ENCODE peak calls at places on chromosomes 1 and 21, in six cellular contexts. T is WTC11, Z is K562, E is H1, D is HepG2, J is GM12878. M is an unnamed sample.
A peak's percentile ranks its signal among the peaks of the same experiment; 100 is the strongest.

GRCh38 chr1:5743435-5744095 is 248.7 kb downstream of the NPHP4 start:
- DNase-seq in J (no peak), E (peak; percentile 33), Z (no peak), D (no peak), T (no peak), M (no peak)

GRCh38 chr1:34163792-34164509 is 1.1 kb downstream of the CSMD2 start:
- DNase-seq in T (peak; percentile 55), D (no peak), J (no peak), E (peak; percentile 68), Z (no peak), M (peak; percentile 72)

GRCh38 chr1:9009438-9010366 is 16.5 kb downstream of the SLC2A7 start:
- DNase-seq in E (peak; percentile 93), T (peak; percentile 83), D (no peak), J (no peak), Z (peak; percentile 47), M (peak; percentile 83)

GRCh38 chr1:59458884-59459283 is 162.0 kb downstream of the FGGY start:
- DNase-seq in E (no peak), Z (no peak), J (no peak), D (no peak), T (no peak), M (no peak)

GRCh38 chr1:240768979-240769378 is 157.0 kb upstream of the GREM2 start:
- DNase-seq in Z (no peak), T (no peak), J (no peak), D (no peak), E (no peak), M (peak; percentile 7)

GRCh38 chr1:36486436-36487335 is 4.0 kb upstream of the CSF3R start:
- DNase-seq in Z (peak; percentile 48), E (no peak), D (peak; percentile 98), T (no peak), J (no peak), M (no peak)

GRCh38 chr1:35936828-35937227 is 5.9 kb downstream of the AGO3 start:
- DNase-seq in T (no peak), Z (no peak), D (no peak), J (no peak), E (no peak), M (no peak)

GRCh38 chr1:51953079-51953478 is 37.4 kb downstream of the RAB3B start:
- DNase-seq in Z (no peak), E (no peak), J (peak; percentile 23), D (no peak), T (no peak), M (no peak)

GRCh38 chr1:110620250-110620615 is 14.1 kb upstream of the KCNA2 start:
- DNase-seq in Z (no peak), D (no peak), J (no peak), E (no peak), T (no peak), M (no peak)

GRCh38 chr1:180530501-180530900 is 28.1 kb upstream of the ACBD6 start:
- DNase-seq in D (peak; percentile 39), E (no peak), T (no peak), Z (no peak), J (no peak), M (peak; percentile 65)

GRCh38 chr1:48777219-48777895 is 666 bp upstream of the BEND5 start:
- DNase-seq in D (no peak), Z (no peak), T (no peak), J (no peak), E (peak; percentile 46), M (peak; percentile 49)

GRCh38 chr21:44439211-44439600 is 16.1 kb upstream of the LRRC3 start:
- DNase-seq in D (no peak), Z (no peak), T (no peak), E (no peak), J (no peak), M (no peak)

GRCh38 chr21:28489197-28489596 is 503.5 kb downstream of the LTN1 start:
- DNase-seq in E (no peak), Z (no peak), D (no peak), T (no peak), J (no peak), M (no peak)

GRCh38 chr1:101506541-101507164 is 269.8 kb downstream of the S1PR1 start:
- DNase-seq in J (peak; percentile 21), T (peak; percentile 24), E (peak; percentile 48), D (peak; percentile 44), Z (peak; percentile 54), M (peak; percentile 72)

GRCh38 chr1:3019516-3020051 is 1.7 kb upstream of the ACTRT2 start:
- DNase-seq in J (no peak), Z (no peak), D (no peak), T (no peak), E (no peak), M (no peak)

GRCh38 chr1:64663654-64664053 is 81.2 kb upstream of the RAVER2 start:
- DNase-seq in D (peak; percentile 27), Z (peak; percentile 57), T (peak; percentile 52), J (no peak), E (peak; percentile 52), M (peak; percentile 55)

GRCh38 chr1:12549106-12549459 is 68.9 kb downstream of the DHRS3 start:
- DNase-seq in T (no peak), J (no peak), E (no peak), D (no peak), Z (peak; percentile 84), M (no peak)

GRCh38 chr1:103274886-103275285 is 166.6 kb upstream of the COL11A1 start:
- DNase-seq in E (no peak), D (no peak), Z (no peak), J (no peak), T (no peak), M (no peak)

GRCh38 chr1:225691861-225692516 is 39.1 kb upstream of the ENAH start:
- DNase-seq in D (no peak), T (no peak), Z (no peak), J (no peak), E (no peak), M (no peak)

GRCh38 chr21:15058718-15059316 is 6.0 kb downstream of the NRIP1 start:
- DNase-seq in E (no peak), T (no peak), D (no peak), Z (peak; percentile 66), J (no peak), M (peak; percentile 32)
- TF ChIP-seq CREB1 in E (no peak), T (no peak), D (no peak), Z (no peak), J (no peak), M (no peak)

GRCh38 chr1:17829579-17829978 is 74.4 kb downstream of the ACTL8 start:
- DNase-seq in E (no peak), J (no peak), D (no peak), Z (no peak), T (no peak), M (no peak)
- TF ChIP-seq CREB1 in E (no peak), J (no peak), D (no peak), Z (no peak), T (no peak), M (no peak)

DNA sequence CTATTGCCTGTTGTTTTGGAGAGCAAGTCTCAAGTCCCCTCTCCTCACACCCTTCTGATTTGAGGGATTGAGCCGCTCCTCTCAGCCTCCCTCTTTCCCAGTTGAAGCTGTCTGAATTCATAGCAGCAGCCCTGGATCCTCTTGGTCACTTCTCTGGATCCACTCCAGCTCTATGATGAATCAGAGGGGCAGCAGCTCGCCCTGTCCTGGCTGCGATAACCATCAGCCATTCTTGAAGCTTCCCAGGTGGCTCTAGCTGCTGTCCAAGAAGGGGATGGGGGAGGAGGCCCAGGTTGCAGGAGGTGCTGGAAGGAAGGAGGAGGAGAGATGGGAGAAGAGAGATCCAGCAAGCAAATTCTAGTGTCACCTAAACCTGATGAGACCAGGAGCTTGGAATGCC is 31.3 kb downstream of the WNT4 start:
- DNase-seq in D (no peak), E (no peak), Z (no peak), J (no peak), T (no peak), M (no peak)
- TF ChIP-seq CREB1 in D (no peak), E (no peak), Z (no peak), J (no peak), T (no peak), M (no peak)

DNA sequence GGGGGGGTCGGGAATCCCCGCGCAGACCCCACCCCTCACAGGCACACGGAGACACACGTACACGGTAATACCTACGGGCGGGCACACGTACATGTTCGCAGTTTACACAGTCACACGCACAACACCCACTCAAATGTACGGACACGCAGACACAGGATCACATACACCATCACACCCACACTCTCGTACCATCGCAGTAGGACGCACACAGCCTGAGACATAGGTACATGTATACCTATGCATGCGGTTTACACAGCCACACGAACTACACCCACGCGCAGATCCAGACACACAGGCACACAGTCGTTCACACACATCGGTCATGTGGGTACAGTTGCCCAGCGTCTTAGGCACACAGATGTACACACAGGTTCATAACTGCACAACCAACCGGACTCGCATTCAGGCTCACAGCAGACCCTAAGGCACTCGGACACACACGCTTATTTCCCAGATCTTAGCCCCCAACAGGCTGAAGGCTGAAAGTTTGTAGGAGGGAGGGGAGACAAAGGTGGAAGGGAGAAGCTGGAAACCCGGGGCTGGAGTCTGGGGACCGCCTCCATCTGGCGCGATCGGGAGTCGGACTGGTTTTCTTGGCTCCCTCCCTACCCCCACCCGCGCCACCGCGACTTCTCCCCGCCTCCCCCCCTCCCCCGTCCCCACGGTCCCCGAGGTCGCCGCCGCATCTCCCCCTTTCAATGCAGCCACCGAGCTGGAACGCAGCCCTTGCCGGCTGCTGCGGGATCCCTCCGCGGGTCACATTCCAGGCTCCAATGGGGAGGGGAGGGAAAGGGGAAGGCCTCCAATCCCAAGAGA is 51.9 kb upstream of the SYNC start:
- DNase-seq in Z (peak; percentile 73), E (no peak), D (no peak), T (peak; percentile 82), J (no peak), M (peak; percentile 95)
- TF ChIP-seq CREB1 in Z (no peak), E (peak; percentile 14), D (no peak), T (no peak), J (no peak), M (no peak)

GRCh38 chr1:230746617-230747016 is 571 bp upstream of the CAPN9 start:
- DNase-seq in Z (no peak), D (no peak), J (no peak), E (no peak), T (no peak), M (no peak)

GRCh38 chr1:230744382-230744781 is 2.8 kb upstream of the CAPN9 start:
- DNase-seq in T (no peak), D (no peak), J (no peak), E (no peak), Z (no peak), M (no peak)

GRCh38 chr1:230747139-230747730 is at the start of gene CAPN9:
- DNase-seq in J (no peak), E (no peak), T (no peak), D (no peak), Z (no peak), M (no peak)

GRCh38 chr1:230745071-230745470 is 2.1 kb upstream of the CAPN9 start:
- DNase-seq in J (no peak), D (no peak), T (no peak), E (no peak), Z (no peak), M (no peak)

GRCh38 chr1:230743874-230744273 is 3.3 kb upstream of the CAPN9 start:
- DNase-seq in D (no peak), T (no peak), Z (no peak), E (no peak), J (no peak), M (no peak)
- TF ChIP-seq CREB1 in D (no peak), T (no peak), Z (no peak), E (no peak), J (no peak), M (no peak)

DNA sequence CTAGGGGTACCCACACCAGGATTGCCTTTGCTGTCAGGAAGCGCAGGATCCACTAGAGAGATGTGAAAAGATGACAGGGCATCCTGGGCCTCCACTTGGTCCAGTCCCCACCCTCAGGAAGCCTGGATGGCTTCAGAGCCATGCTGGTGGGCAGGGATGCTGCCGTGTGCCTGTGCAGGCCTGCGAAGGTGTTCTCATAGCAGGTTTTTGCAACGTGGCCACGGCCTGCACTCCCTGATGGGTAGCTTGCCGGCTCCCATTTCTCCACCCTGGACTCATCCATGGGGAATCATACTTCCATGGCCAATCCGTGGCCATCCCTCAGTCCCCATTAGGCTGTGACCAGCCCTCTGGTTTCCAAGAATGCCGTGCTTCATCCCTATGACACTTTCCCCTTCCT is 34.1 kb upstream of the CNTN2 start:
- DNase-seq in J (no peak), T (no peak), E (no peak), D (no peak), Z (no peak), M (no peak)
- TF ChIP-seq CREB1 in J (no peak), T (no peak), E (no peak), D (no peak), Z (no peak), M (no peak)

M was measured in GM23338.